ENCODE peak calls at places on chromosomes 16 and 17, in seven cellular contexts. One of them, this sample, is unnamed.

GRCh38 chr16:23874613-23875294 is 39.0 kb downstream of the PRKCB start:
- DNase-seq in fibroblast of pulmonary artery: no peak
- DNase-seq in activated B cell treated with CpG ODN at 0.5 μM for 24 hours: no peak
- DNase-seq in NCI-H1436: no peak
- DNase-seq in iPS DF 6.9: no peak
- DNase-seq in body of pancreas: no peak
- DNase-seq in left colon: no peak
- DNase-seq in this sample: no peak

GRCh38 chr17:81844327-81844851 is 9.5 kb upstream of the PPP1R27 start:
- DNase-seq in fibroblast of pulmonary artery: no peak
- DNase-seq in activated B cell treated with CpG ODN at 0.5 μM for 24 hours: no peak
- DNase-seq in NCI-H1436: no peak
- DNase-seq in iPS DF 6.9: no peak
- DNase-seq in body of pancreas: no peak
- DNase-seq in left colon: no peak
- DNase-seq in this sample: no peak

GRCh38 chr17:77182205-77182604 is 41.4 kb downstream of the SEC14L1 start:
- DNase-seq in fibroblast of pulmonary artery: peak; percentile 44
- DNase-seq in activated B cell treated with CpG ODN at 0.5 μM for 24 hours: no peak
- DNase-seq in NCI-H1436: no peak
- DNase-seq in iPS DF 6.9: no peak
- DNase-seq in body of pancreas: no peak
- DNase-seq in left colon: no peak
- DNase-seq in this sample: no peak

GRCh38 chr16:49756971-49757743 is 98.8 kb downstream of the ZNF423 start:
- DNase-seq in fibroblast of pulmonary artery: peak; percentile 71
- DNase-seq in activated B cell treated with CpG ODN at 0.5 μM for 24 hours: no peak
- DNase-seq in NCI-H1436: no peak
- DNase-seq in iPS DF 6.9: no peak
- DNase-seq in body of pancreas: no peak
- DNase-seq in left colon: no peak
- DNase-seq in this sample: no peak

GRCh38 chr17:50560931-50561750 is 626 bp downstream of the CACNA1G start:
- DNase-seq in fibroblast of pulmonary artery: no peak
- DNase-seq in activated B cell treated with CpG ODN at 0.5 μM for 24 hours: no peak
- DNase-seq in NCI-H1436: no peak
- DNase-seq in iPS DF 6.9: no peak
- DNase-seq in body of pancreas: no peak
- DNase-seq in left colon: peak; percentile 22
- DNase-seq in this sample: no peak

GRCh38 chr17:78252111-78252634 is 20.7 kb downstream of the TMEM235 start:
- DNase-seq in fibroblast of pulmonary artery: no peak
- DNase-seq in activated B cell treated with CpG ODN at 0.5 μM for 24 hours: no peak
- DNase-seq in NCI-H1436: no peak
- DNase-seq in iPS DF 6.9: no peak
- DNase-seq in body of pancreas: no peak
- DNase-seq in left colon: peak; percentile 54
- DNase-seq in this sample: no peak

GRCh38 chr16:55392701-55393100 is 68.7 kb downstream of the IRX6 start:
- DNase-seq in fibroblast of pulmonary artery: no peak
- DNase-seq in activated B cell treated with CpG ODN at 0.5 μM for 24 hours: no peak
- DNase-seq in NCI-H1436: no peak
- DNase-seq in iPS DF 6.9: no peak
- DNase-seq in body of pancreas: no peak
- DNase-seq in left colon: no peak
- DNase-seq in this sample: no peak

GRCh38 chr16:87203060-87203656 is 114.0 kb downstream of the C16orf95 start:
- DNase-seq in fibroblast of pulmonary artery: peak; percentile 80
- DNase-seq in activated B cell treated with CpG ODN at 0.5 μM for 24 hours: no peak
- DNase-seq in NCI-H1436: peak; percentile 2
- DNase-seq in iPS DF 6.9: peak; percentile 66
- DNase-seq in body of pancreas: peak; percentile 49
- DNase-seq in left colon: peak; percentile 78
- DNase-seq in this sample: peak; percentile 86

GRCh38 chr16:17362191-17362590 is 108.6 kb downstream of the XYLT1 start:
- DNase-seq in fibroblast of pulmonary artery: no peak
- DNase-seq in activated B cell treated with CpG ODN at 0.5 μM for 24 hours: no peak
- DNase-seq in NCI-H1436: peak; percentile 39
- DNase-seq in iPS DF 6.9: no peak
- DNase-seq in body of pancreas: no peak
- DNase-seq in left colon: no peak
- DNase-seq in this sample: no peak

GRCh38 chr16:86823895-86824671 is 245.7 kb downstream of the FOXL1 start:
- DNase-seq in fibroblast of pulmonary artery: peak; percentile 46
- DNase-seq in activated B cell treated with CpG ODN at 0.5 μM for 24 hours: no peak
- DNase-seq in NCI-H1436: no peak
- DNase-seq in iPS DF 6.9: no peak
- DNase-seq in body of pancreas: no peak
- DNase-seq in left colon: no peak
- DNase-seq in this sample: peak; percentile 60

GRCh38 chr16:14344292-14344691 is 273.2 kb downstream of the MRTFB start:
- DNase-seq in fibroblast of pulmonary artery: no peak
- DNase-seq in activated B cell treated with CpG ODN at 0.5 μM for 24 hours: no peak
- DNase-seq in NCI-H1436: no peak
- DNase-seq in iPS DF 6.9: no peak
- DNase-seq in body of pancreas: no peak
- DNase-seq in left colon: no peak
- DNase-seq in this sample: no peak

GRCh38 chr16:10740845-10741208 is 2.8 kb upstream of the NUBP1 start:
- DNase-seq in fibroblast of pulmonary artery: no peak
- DNase-seq in activated B cell treated with CpG ODN at 0.5 μM for 24 hours: no peak
- DNase-seq in NCI-H1436: no peak
- DNase-seq in iPS DF 6.9: no peak
- DNase-seq in body of pancreas: no peak
- DNase-seq in left colon: no peak
- DNase-seq in this sample: no peak

GRCh38 chr16:27320261-27321012 is 6.7 kb downstream of the IL4R start:
- DNase-seq in fibroblast of pulmonary artery: no peak
- DNase-seq in activated B cell treated with CpG ODN at 0.5 μM for 24 hours: no peak
- DNase-seq in NCI-H1436: no peak
- DNase-seq in iPS DF 6.9: no peak
- DNase-seq in body of pancreas: peak; percentile 3
- DNase-seq in left colon: no peak
- DNase-seq in this sample: no peak

GRCh38 chr17:29697371-29697770 is 74.7 kb upstream of the CORO6 start:
- DNase-seq in fibroblast of pulmonary artery: no peak
- DNase-seq in activated B cell treated with CpG ODN at 0.5 μM for 24 hours: no peak
- DNase-seq in NCI-H1436: no peak
- DNase-seq in iPS DF 6.9: no peak
- DNase-seq in body of pancreas: no peak
- DNase-seq in left colon: no peak
- DNase-seq in this sample: no peak

GRCh38 chr17:17055286-17056166 is 13.3 kb downstream of the MPRIP start:
- DNase-seq in fibroblast of pulmonary artery: no peak
- DNase-seq in activated B cell treated with CpG ODN at 0.5 μM for 24 hours: peak; percentile 8
- DNase-seq in NCI-H1436: no peak
- DNase-seq in iPS DF 6.9: no peak
- DNase-seq in body of pancreas: peak; percentile 5
- DNase-seq in left colon: no peak
- DNase-seq in this sample: peak; percentile 21

GRCh38 chr16:66223176-66223780 is 143.2 kb upstream of the CDH5 start:
- DNase-seq in fibroblast of pulmonary artery: peak; percentile 75
- DNase-seq in activated B cell treated with CpG ODN at 0.5 μM for 24 hours: no peak
- DNase-seq in NCI-H1436: no peak
- DNase-seq in iPS DF 6.9: no peak
- DNase-seq in body of pancreas: no peak
- DNase-seq in left colon: no peak
- DNase-seq in this sample: peak; percentile 19

GRCh38 chr17:65545708-65546523 is 15.5 kb downstream of the AXIN2 start:
- DNase-seq in fibroblast of pulmonary artery: no peak
- DNase-seq in activated B cell treated with CpG ODN at 0.5 μM for 24 hours: no peak
- DNase-seq in NCI-H1436: no peak
- DNase-seq in iPS DF 6.9: no peak
- DNase-seq in body of pancreas: no peak
- DNase-seq in left colon: no peak
- DNase-seq in this sample: no peak

GRCh38 chr16:30395155-30395991 is at the start of gene ZNF48:
- DNase-seq in fibroblast of pulmonary artery: peak; percentile 93
- DNase-seq in activated B cell treated with CpG ODN at 0.5 μM for 24 hours: peak; percentile 77
- DNase-seq in NCI-H1436: peak; percentile 84
- DNase-seq in iPS DF 6.9: no peak
- DNase-seq in body of pancreas: peak; percentile 88
- DNase-seq in left colon: peak; percentile 91
- DNase-seq in this sample: peak; percentile 84

GRCh38 chr17:33854596-33854995 is 400.5 kb upstream of the CCL2 start:
- DNase-seq in fibroblast of pulmonary artery: no peak
- DNase-seq in activated B cell treated with CpG ODN at 0.5 μM for 24 hours: no peak
- DNase-seq in NCI-H1436: no peak
- DNase-seq in iPS DF 6.9: no peak
- DNase-seq in body of pancreas: no peak
- DNase-seq in left colon: no peak
- DNase-seq in this sample: no peak

GRCh38 chr17:68089881-68090280 is 54.3 kb downstream of the KPNA2 start:
- DNase-seq in fibroblast of pulmonary artery: peak; percentile 46
- DNase-seq in activated B cell treated with CpG ODN at 0.5 μM for 24 hours: no peak
- DNase-seq in NCI-H1436: no peak
- DNase-seq in iPS DF 6.9: no peak
- DNase-seq in body of pancreas: peak; percentile 34
- DNase-seq in left colon: peak; percentile 34
- DNase-seq in this sample: peak; percentile 45

GRCh38 chr17:59483860-59484259 is 81.5 kb upstream of the DHX40 start:
- DNase-seq in fibroblast of pulmonary artery: no peak
- DNase-seq in activated B cell treated with CpG ODN at 0.5 μM for 24 hours: no peak
- DNase-seq in NCI-H1436: no peak
- DNase-seq in iPS DF 6.9: no peak
- DNase-seq in body of pancreas: no peak
- DNase-seq in left colon: no peak
- DNase-seq in this sample: no peak

GRCh38 chr16:726438-727290 is at the start of the genes CCDC78 and HAGHL:
- DNase-seq in fibroblast of pulmonary artery: peak; percentile 32
- DNase-seq in activated B cell treated with CpG ODN at 0.5 μM for 24 hours: peak; percentile 42
- DNase-seq in NCI-H1436: peak; percentile 12
- DNase-seq in iPS DF 6.9: no peak
- DNase-seq in body of pancreas: no peak
- DNase-seq in left colon: peak; percentile 73
- DNase-seq in this sample: peak; percentile 55

GRCh38 chr16:81553814-81554675 is 109.4 kb downstream of the CMIP start:
- DNase-seq in fibroblast of pulmonary artery: no peak
- DNase-seq in activated B cell treated with CpG ODN at 0.5 μM for 24 hours: no peak
- DNase-seq in NCI-H1436: no peak
- DNase-seq in iPS DF 6.9: no peak
- DNase-seq in body of pancreas: no peak
- DNase-seq in left colon: no peak
- DNase-seq in this sample: no peak

GRCh38 chr16:27449434-27450188 is 47.6 kb downstream of the IL21R start:
- DNase-seq in fibroblast of pulmonary artery: no peak
- DNase-seq in activated B cell treated with CpG ODN at 0.5 μM for 24 hours: peak; percentile 78
- DNase-seq in NCI-H1436: no peak
- DNase-seq in iPS DF 6.9: no peak
- DNase-seq in body of pancreas: no peak
- DNase-seq in left colon: peak; percentile 36
- DNase-seq in this sample: no peak

GRCh38 chr17:36980281-36980761 is 31.6 kb downstream of the AATF start:
- DNase-seq in fibroblast of pulmonary artery: peak; percentile 60
- DNase-seq in activated B cell treated with CpG ODN at 0.5 μM for 24 hours: no peak
- DNase-seq in NCI-H1436: no peak
- DNase-seq in iPS DF 6.9: no peak
- DNase-seq in body of pancreas: no peak
- DNase-seq in left colon: no peak
- DNase-seq in this sample: peak; percentile 14

GRCh38 chr16:88540346-88540977 is 29.7 kb upstream of the ZC3H18 start:
- DNase-seq in fibroblast of pulmonary artery: no peak
- DNase-seq in activated B cell treated with CpG ODN at 0.5 μM for 24 hours: no peak
- DNase-seq in NCI-H1436: no peak
- DNase-seq in iPS DF 6.9: no peak
- DNase-seq in body of pancreas: no peak
- DNase-seq in left colon: no peak
- DNase-seq in this sample: no peak

GRCh38 chr17:12985431-12986285 is 32.2 kb downstream of the ELAC2 start:
- DNase-seq in fibroblast of pulmonary artery: no peak
- DNase-seq in activated B cell treated with CpG ODN at 0.5 μM for 24 hours: no peak
- DNase-seq in NCI-H1436: no peak
- DNase-seq in iPS DF 6.9: no peak
- DNase-seq in body of pancreas: no peak
- DNase-seq in left colon: no peak
- DNase-seq in this sample: no peak

GRCh38 chr16:67707790-67708189 is 11.3 kb downstream of the GFOD2 start:
- DNase-seq in fibroblast of pulmonary artery: no peak
- DNase-seq in activated B cell treated with CpG ODN at 0.5 μM for 24 hours: no peak
- DNase-seq in NCI-H1436: no peak
- DNase-seq in iPS DF 6.9: no peak
- DNase-seq in body of pancreas: no peak
- DNase-seq in left colon: no peak
- DNase-seq in this sample: no peak

GRCh38 chr17:36934759-36935630 is 2.3 kb upstream of the LHX1 start:
- DNase-seq in fibroblast of pulmonary artery: no peak
- DNase-seq in activated B cell treated with CpG ODN at 0.5 μM for 24 hours: peak; percentile 40
- DNase-seq in NCI-H1436: peak; percentile 38
- DNase-seq in iPS DF 6.9: no peak
- DNase-seq in body of pancreas: no peak
- DNase-seq in left colon: no peak
- DNase-seq in this sample: no peak